ENCODE peak calls at places on chromosomes 2 and 18, in five cellular contexts. One of them, this sample, is unnamed.

GRCh38 chr2:8906208-8906607 is 68.8 kb upstream of the KIDINS220 start:
- DNase-seq in A549: no peak
- DNase-seq in sigmoid colon: no peak
- DNase-seq in heart left ventricle: no peak
- DNase-seq in GM12891: no peak
- DNase-seq in this sample: no peak

GRCh38 chr18:23401400-23402347 is 51.4 kb upstream of the RIOK3 start:
- DNase-seq in A549: no peak
- DNase-seq in sigmoid colon: no peak
- DNase-seq in heart left ventricle: no peak
- DNase-seq in GM12891: no peak
- DNase-seq in this sample: no peak

GRCh38 chr2:38113999-38114708 is 38.2 kb upstream of the CYP1B1 start:
- DNase-seq in A549: no peak
- DNase-seq in sigmoid colon: no peak
- DNase-seq in heart left ventricle: no peak
- DNase-seq in GM12891: no peak
- DNase-seq in this sample: no peak

GRCh38 chr2:106990307-106990706 is 104.3 kb upstream of the ST6GAL2 start:
- DNase-seq in A549: no peak
- DNase-seq in sigmoid colon: no peak
- DNase-seq in heart left ventricle: no peak
- DNase-seq in GM12891: no peak
- DNase-seq in this sample: no peak

GRCh38 chr2:26245231-26245732 is 543 bp downstream of the HADHB start:
- DNase-seq in A549: peak
- DNase-seq in sigmoid colon: peak
- DNase-seq in heart left ventricle: peak
- DNase-seq in GM12891: no peak
- DNase-seq in this sample: peak

GRCh38 chr2:1140389-1141003 is 189.8 kb downstream of the SNTG2 start:
- DNase-seq in A549: peak
- DNase-seq in sigmoid colon: no peak
- DNase-seq in heart left ventricle: no peak
- DNase-seq in GM12891: peak
- DNase-seq in this sample: no peak

GRCh38 chr2:224401641-224402342 is at the start of gene FAM124B:
- DNase-seq in A549: no peak
- DNase-seq in sigmoid colon: peak
- DNase-seq in heart left ventricle: peak
- DNase-seq in GM12891: no peak
- DNase-seq in this sample: peak

GRCh38 chr18:8911408-8912340 is 190.8 kb upstream of the NDUFV2 start:
- DNase-seq in A549: no peak
- DNase-seq in sigmoid colon: no peak
- DNase-seq in heart left ventricle: no peak
- DNase-seq in GM12891: no peak
- DNase-seq in this sample: no peak

GRCh38 chr2:102101844-102102635 is 40.5 kb upstream of the IL1R1 start:
- DNase-seq in A549: no peak
- DNase-seq in sigmoid colon: no peak
- DNase-seq in heart left ventricle: no peak
- DNase-seq in GM12891: no peak
- DNase-seq in this sample: no peak

GRCh38 chr2:56017784-56018183 is 94.2 kb upstream of the EFEMP1 start:
- DNase-seq in A549: no peak
- DNase-seq in sigmoid colon: no peak
- DNase-seq in heart left ventricle: no peak
- DNase-seq in GM12891: no peak
- DNase-seq in this sample: no peak

GRCh38 chr2:238207006-238207405 is 3.5 kb upstream of the ILKAP start:
- DNase-seq in A549: no peak
- DNase-seq in sigmoid colon: no peak
- DNase-seq in heart left ventricle: no peak
- DNase-seq in GM12891: no peak
- DNase-seq in this sample: no peak
- TF ChIP-seq POLR2A in A549: no peak
- TF ChIP-seq POLR2A in sigmoid colon: no peak
- TF ChIP-seq POLR2A in heart left ventricle: no peak
- TF ChIP-seq POLR2A in GM12891: no peak
- TF ChIP-seq POLR2A in this sample: no peak

DNA sequence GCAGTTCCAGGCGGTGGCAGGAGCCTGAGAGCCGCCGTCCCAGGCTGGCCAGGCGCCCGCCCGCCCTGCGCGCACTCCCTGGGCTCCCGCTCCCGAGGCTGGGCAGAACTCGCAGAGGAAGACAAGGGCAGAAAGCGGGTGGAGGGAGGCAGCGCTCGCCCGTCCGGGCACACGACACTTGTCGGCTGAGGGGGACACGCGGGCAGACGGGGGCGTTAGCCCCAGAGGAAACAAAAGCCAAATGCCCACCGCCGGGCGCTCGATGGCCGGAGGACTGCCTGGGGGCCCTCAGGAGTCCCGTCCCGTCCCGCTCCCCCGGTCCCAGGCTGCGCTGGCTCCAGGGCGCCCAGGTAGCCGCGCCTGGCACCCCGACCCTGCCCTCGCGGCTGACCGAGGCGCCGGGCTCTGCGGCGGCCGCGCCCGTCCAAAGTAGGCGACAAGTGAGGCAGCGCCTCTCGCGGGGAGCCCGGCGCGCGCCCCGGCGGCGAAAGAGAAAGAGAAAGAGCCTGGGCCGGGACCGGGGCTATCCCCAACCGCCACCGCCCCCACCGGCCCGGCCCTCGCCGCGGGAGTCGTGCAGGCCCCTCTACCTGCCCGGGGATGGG is 491 bp downstream of the L3MBTL4 start:
- DNase-seq in A549: no peak
- DNase-seq in sigmoid colon: peak
- DNase-seq in heart left ventricle: peak
- DNase-seq in GM12891: peak
- DNase-seq in this sample: peak
- TF ChIP-seq POLR2A in A549: no peak
- TF ChIP-seq POLR2A in sigmoid colon: no peak
- TF ChIP-seq POLR2A in heart left ventricle: no peak
- TF ChIP-seq POLR2A in GM12891: no peak
- TF ChIP-seq POLR2A in this sample: no peak

GRCh38 chr2:11753452-11753885 is 7.0 kb downstream of the LPIN1 start:
- DNase-seq in A549: no peak
- DNase-seq in sigmoid colon: no peak
- DNase-seq in heart left ventricle: no peak
- DNase-seq in GM12891: no peak
- DNase-seq in this sample: no peak
- TF ChIP-seq POLR2A in A549: no peak
- TF ChIP-seq POLR2A in sigmoid colon: no peak
- TF ChIP-seq POLR2A in heart left ventricle: no peak
- TF ChIP-seq POLR2A in GM12891: no peak
- TF ChIP-seq POLR2A in this sample: no peak

GRCh38 chr2:144521702-144522101 is 1.8 kb upstream of the ZEB2 start:
- DNase-seq in A549: no peak
- DNase-seq in sigmoid colon: no peak
- DNase-seq in heart left ventricle: no peak
- DNase-seq in GM12891: no peak
- DNase-seq in this sample: no peak

GRCh38 chr2:144518744-144519596 is 949 bp downstream of the ZEB2 start:
- DNase-seq in A549: no peak
- DNase-seq in sigmoid colon: no peak
- DNase-seq in heart left ventricle: no peak
- DNase-seq in GM12891: no peak
- DNase-seq in this sample: no peak

GRCh38 chr2:144519597-144519933 is 354 bp downstream of the ZEB2 start:
- DNase-seq in A549: no peak
- DNase-seq in sigmoid colon: no peak
- DNase-seq in heart left ventricle: no peak
- DNase-seq in GM12891: no peak
- DNase-seq in this sample: no peak

GRCh38 chr2:144520718-144521487 is 984 bp upstream of the ZEB2 start:
- DNase-seq in A549: no peak
- DNase-seq in sigmoid colon: no peak
- DNase-seq in heart left ventricle: no peak
- DNase-seq in GM12891: no peak
- DNase-seq in this sample: no peak

DNA sequence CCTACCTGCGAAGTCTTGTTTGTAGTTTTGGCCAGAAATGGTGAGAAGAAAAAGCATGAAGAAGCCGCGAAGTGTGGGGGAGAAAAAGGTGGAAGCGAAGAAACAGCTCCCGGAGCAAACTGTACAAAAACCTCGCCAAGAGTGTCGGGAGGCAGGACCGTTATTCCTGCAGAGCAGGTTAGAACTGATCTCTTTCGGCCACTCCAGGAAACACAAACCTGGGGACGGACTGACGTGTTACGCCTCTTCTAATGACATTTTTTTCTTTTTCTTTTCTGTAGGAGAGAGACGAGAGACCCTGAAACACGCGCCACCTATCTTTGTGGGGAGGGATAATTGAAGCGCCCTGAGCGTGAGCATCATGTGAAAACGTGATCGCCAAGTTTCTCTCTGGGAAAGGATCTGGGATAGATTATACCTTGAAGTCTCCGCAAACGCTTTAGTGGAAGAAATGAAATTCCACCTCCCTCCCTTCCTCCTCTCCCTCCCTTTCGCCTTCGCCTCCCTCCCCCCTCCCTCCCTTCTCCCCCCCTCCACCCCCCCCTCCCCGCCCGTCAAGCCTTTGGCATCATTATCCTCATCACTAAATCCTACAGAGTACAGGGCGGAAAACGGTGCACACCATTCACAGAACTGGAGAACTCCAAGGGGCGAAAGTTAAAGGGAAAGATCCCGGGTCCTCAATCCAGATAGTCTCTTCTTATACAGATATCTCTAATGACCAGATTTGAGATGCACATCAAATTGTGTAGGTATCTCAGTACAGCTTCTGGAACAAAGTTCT is at the start of gene ZEB2:
- DNase-seq in A549: peak
- DNase-seq in sigmoid colon: peak
- DNase-seq in heart left ventricle: peak
- DNase-seq in GM12891: no peak
- DNase-seq in this sample: no peak
- TF ChIP-seq POLR2A in A549: no peak
- TF ChIP-seq POLR2A in sigmoid colon: no peak
- TF ChIP-seq POLR2A in heart left ventricle: no peak
- TF ChIP-seq POLR2A in GM12891: no peak
- TF ChIP-seq POLR2A in this sample: peak

DNA sequence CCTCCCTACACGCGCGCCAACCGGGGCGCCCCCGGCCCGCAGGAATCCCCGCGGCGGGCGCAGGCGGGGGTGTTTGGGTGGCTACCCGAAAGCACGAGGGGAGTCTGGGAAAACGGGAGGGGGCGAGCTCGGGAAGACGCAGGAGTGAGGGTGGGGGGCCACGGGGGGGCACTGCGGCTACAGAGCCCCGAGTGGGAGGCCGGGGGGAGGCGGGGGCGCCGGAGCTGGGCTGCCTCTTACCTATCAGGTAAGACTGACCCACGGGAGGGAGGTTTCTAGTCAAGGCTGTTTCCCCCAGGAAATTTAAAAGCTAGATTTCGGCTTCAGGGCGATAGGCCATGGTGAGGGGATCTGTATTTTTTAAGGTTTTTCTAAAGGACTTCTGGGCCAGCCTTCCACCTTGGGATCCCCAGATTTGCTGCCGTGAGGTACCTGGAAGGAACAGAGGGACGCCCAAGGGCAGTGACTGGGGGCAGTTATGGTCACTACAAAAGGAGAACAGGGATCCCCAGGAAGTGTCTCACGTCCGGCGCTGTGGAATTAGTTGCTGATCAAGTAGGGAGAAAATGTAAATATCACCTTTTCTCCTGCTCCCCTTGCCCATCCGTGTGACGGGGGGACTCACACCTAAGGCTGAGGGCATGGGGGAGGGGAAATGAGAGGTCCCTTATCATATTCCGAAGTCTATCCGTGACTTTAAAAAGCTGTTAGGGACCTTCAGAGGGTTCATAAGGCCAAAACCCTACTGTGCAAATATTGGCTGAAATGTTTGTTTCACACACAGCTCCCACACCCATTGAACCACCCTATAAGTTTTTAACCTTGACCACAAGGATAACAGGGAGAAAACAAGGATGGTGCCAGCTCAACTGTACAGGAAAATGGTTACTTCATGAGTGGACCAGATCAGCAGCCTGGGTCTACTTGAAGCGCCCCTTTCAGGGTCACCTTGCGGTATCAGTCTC is 638 bp upstream of the IRS1 start:
- DNase-seq in A549: no peak
- DNase-seq in sigmoid colon: peak
- DNase-seq in heart left ventricle: peak
- DNase-seq in GM12891: no peak
- DNase-seq in this sample: no peak
- TF ChIP-seq POLR2A in A549: no peak
- TF ChIP-seq POLR2A in sigmoid colon: no peak
- TF ChIP-seq POLR2A in heart left ventricle: no peak
- TF ChIP-seq POLR2A in GM12891: no peak
- TF ChIP-seq POLR2A in this sample: no peak

DNA sequence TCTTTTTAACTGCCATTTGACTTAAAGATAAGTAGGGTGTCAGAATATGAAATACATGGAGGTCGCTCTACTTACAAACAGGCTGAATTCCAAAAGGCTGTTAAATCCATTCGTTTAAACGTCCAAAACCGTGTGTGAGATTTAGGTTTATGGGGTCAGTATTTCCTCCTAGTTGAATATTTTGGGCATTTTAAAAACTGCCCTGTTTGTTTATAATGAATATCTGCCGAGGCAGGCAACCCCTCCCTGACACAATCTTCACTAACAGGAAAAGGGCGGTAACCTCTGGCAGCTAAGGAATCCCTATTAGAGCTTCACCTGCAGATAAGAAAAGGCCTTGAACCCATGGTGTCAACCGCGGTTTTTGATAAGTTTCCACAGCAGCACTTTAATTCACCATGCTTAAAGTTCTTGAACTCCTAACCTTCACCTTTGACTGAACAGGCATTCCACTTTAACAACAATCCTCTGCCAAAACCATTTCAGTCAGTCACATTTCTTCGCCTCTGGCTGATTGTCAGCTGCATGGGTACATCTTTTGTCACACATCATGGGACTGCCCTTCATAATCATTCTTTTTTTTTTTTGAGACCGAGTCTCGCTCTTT is 17.8 kb downstream of the TRAK2 start:
- DNase-seq in A549: no peak
- DNase-seq in sigmoid colon: no peak
- DNase-seq in heart left ventricle: peak
- DNase-seq in GM12891: no peak
- DNase-seq in this sample: no peak
- TF ChIP-seq POLR2A in A549: no peak
- TF ChIP-seq POLR2A in sigmoid colon: no peak
- TF ChIP-seq POLR2A in heart left ventricle: no peak
- TF ChIP-seq POLR2A in GM12891: no peak
- TF ChIP-seq POLR2A in this sample: no peak